ENCODE peak calls at places on chromosome 3, in five cellular contexts. Q, E, S, P and C are unnamed samples.

GRCh38 chr3:107825556-107825955 is 265.3 kb downstream of the CD47 start:
- DNase-seq in Q (no peak), P (no peak), E (no peak), S (no peak), C (no peak)

GRCh38 chr3:123540285-123540684 is 44.6 kb downstream of the HACD2 start:
- DNase-seq in E (no peak), P (no peak), Q (no peak), S (peak; percentile 33), C (no peak)

GRCh38 chr3:29279830-29280229 is 1.0 kb upstream of the RBMS3 start:
- DNase-seq in P (no peak), Q (no peak), S (peak; percentile 79), E (no peak), C (peak; percentile 63)

GRCh38 chr3:42025388-42026138 is 63.7 kb upstream of the ULK4 start:
- DNase-seq in E (no peak), Q (no peak), P (peak; percentile 67), S (peak; percentile 98), C (peak; percentile 97)

GRCh38 chr3:152938974-152939636 is 104.2 kb downstream of the P2RY1 start:
- DNase-seq in Q (no peak), E (no peak), S (no peak), P (no peak), C (no peak)

GRCh38 chr3:65039754-65040210 is 352.0 kb upstream of the ADAMTS9 start:
- DNase-seq in P (no peak), E (no peak), S (peak; percentile 8), Q (no peak), C (peak; percentile 92)

GRCh38 chr3:61464785-61465184 is 96.6 kb upstream of the PTPRG start:
- DNase-seq in E (no peak), P (no peak), Q (no peak), S (no peak), C (no peak)

GRCh38 chr3:172129868-172130751 is 90.7 kb downstream of the FNDC3B start:
- DNase-seq in P (peak; percentile 67), E (no peak), S (peak; percentile 98), Q (peak; percentile 66), C (peak; percentile 99)

GRCh38 chr3:22263042-22263441 is 512.0 kb upstream of the ZNF385D start:
- DNase-seq in Q (no peak), E (no peak), S (peak; percentile 87), P (no peak), C (peak; percentile 91)

GRCh38 chr3:24220859-24221657 is 273.6 kb downstream of the THRB start:
- DNase-seq in Q (no peak), S (peak; percentile 97), E (no peak), P (peak; percentile 67), C (peak; percentile 98)

GRCh38 chr3:134073583-134073945 is 43.8 kb upstream of the SLCO2A1 start:
- DNase-seq in P (no peak), S (no peak), E (no peak), Q (no peak), C (no peak)

GRCh38 chr3:45909542-45909941 is 23.2 kb downstream of the CCR9 start:
- DNase-seq in E (no peak), S (no peak), P (no peak), Q (no peak), C (no peak)

GRCh38 chr3:59545369-59545768 is 495.5 kb upstream of the CFAP20DC start:
- DNase-seq in S (no peak), P (no peak), E (no peak), Q (no peak), C (no peak)

GRCh38 chr3:174495928-174496327 is 363.2 kb upstream of the NAALADL2 start:
- DNase-seq in E (no peak), Q (no peak), P (no peak), S (peak; percentile 47), C (no peak)

GRCh38 chr3:69367586-69367985 is 18.3 kb downstream of the FRMD4B start:
- DNase-seq in E (no peak), S (no peak), Q (no peak), P (no peak), C (no peak)

GRCh38 chr3:128490650-128491070 is 2.3 kb downstream of the GATA2 start:
- DNase-seq in E (no peak), S (no peak), Q (no peak), P (no peak), C (no peak)

GRCh38 chr3:12175844-12176453 is 17.2 kb upstream of the TIMP4 start:
- DNase-seq in S (peak; percentile 63), Q (peak; percentile 54), E (no peak), P (no peak), C (peak; percentile 49)

GRCh38 chr3:33467786-33468185 is 27.6 kb upstream of the UBP1 start:
- DNase-seq in E (no peak), S (no peak), P (no peak), Q (no peak), C (no peak)